ENCODE peak calls at places on chromosomes 6 and 20, in four cellular contexts. One of them, this sample, is unnamed.

GRCh38 chr6:34829137-34829536 is 37.3 kb downstream of the BLTP3A start:
- DNase-seq in tibial artery: no peak
- DNase-seq in dorsolateral prefrontal cortex: no peak
- DNase-seq in AG10803: no peak
- DNase-seq in this sample: no peak

GRCh38 chr20:61118429-61119224 is 133.4 kb upstream of the CDH4 start:
- DNase-seq in AG10803: peak
- DNase-seq in tibial artery: no peak
- DNase-seq in dorsolateral prefrontal cortex: no peak
- DNase-seq in this sample: peak

GRCh38 chr6:143673638-143674037 is 4.1 kb upstream of the PHACTR2 start:
- DNase-seq in tibial artery: no peak
- DNase-seq in AG10803: peak
- DNase-seq in dorsolateral prefrontal cortex: no peak
- DNase-seq in this sample: peak

GRCh38 chr6:134477991-134478635 is 160.2 kb upstream of the SGK1 start:
- DNase-seq in tibial artery: no peak
- DNase-seq in AG10803: peak
- DNase-seq in dorsolateral prefrontal cortex: no peak
- DNase-seq in this sample: peak

GRCh38 chr6:149210376-149210775 is 107.1 kb upstream of the TAB2 start:
- DNase-seq in tibial artery: no peak
- DNase-seq in dorsolateral prefrontal cortex: no peak
- DNase-seq in AG10803: peak
- DNase-seq in this sample: peak

GRCh38 chr6:112038756-112039430 is 15.0 kb upstream of the CCN6 start:
- DNase-seq in tibial artery: no peak
- DNase-seq in AG10803: peak
- DNase-seq in dorsolateral prefrontal cortex: no peak
- DNase-seq in this sample: peak

GRCh38 chr20:10739575-10739974 is 65.8 kb upstream of the JAG1 start:
- DNase-seq in AG10803: peak
- DNase-seq in tibial artery: no peak
- DNase-seq in dorsolateral prefrontal cortex: no peak
- DNase-seq in this sample: no peak

GRCh38 chr6:137451926-137452325 is 42.3 kb downstream of the OLIG3 start:
- DNase-seq in tibial artery: no peak
- DNase-seq in AG10803: peak
- DNase-seq in dorsolateral prefrontal cortex: no peak
- DNase-seq in this sample: peak

GRCh38 chr6:136655251-136656014 is 105.2 kb upstream of the MAP7 start:
- DNase-seq in tibial artery: no peak
- DNase-seq in dorsolateral prefrontal cortex: no peak
- DNase-seq in AG10803: no peak
- DNase-seq in this sample: no peak

GRCh38 chr20:35823937-35824336 is 52.1 kb downstream of the PHF20 start:
- DNase-seq in AG10803: peak
- DNase-seq in dorsolateral prefrontal cortex: no peak
- DNase-seq in tibial artery: no peak
- DNase-seq in this sample: no peak

GRCh38 chr6:7542878-7543394 is 1.5 kb downstream of the DSP start:
- DNase-seq in dorsolateral prefrontal cortex: no peak
- DNase-seq in tibial artery: no peak
- DNase-seq in AG10803: peak
- DNase-seq in this sample: peak

GRCh38 chr20:53343433-53343832 is 250.2 kb downstream of the ZNF217 start:
- DNase-seq in AG10803: no peak
- DNase-seq in dorsolateral prefrontal cortex: no peak
- DNase-seq in tibial artery: no peak
- DNase-seq in this sample: no peak

DNA sequence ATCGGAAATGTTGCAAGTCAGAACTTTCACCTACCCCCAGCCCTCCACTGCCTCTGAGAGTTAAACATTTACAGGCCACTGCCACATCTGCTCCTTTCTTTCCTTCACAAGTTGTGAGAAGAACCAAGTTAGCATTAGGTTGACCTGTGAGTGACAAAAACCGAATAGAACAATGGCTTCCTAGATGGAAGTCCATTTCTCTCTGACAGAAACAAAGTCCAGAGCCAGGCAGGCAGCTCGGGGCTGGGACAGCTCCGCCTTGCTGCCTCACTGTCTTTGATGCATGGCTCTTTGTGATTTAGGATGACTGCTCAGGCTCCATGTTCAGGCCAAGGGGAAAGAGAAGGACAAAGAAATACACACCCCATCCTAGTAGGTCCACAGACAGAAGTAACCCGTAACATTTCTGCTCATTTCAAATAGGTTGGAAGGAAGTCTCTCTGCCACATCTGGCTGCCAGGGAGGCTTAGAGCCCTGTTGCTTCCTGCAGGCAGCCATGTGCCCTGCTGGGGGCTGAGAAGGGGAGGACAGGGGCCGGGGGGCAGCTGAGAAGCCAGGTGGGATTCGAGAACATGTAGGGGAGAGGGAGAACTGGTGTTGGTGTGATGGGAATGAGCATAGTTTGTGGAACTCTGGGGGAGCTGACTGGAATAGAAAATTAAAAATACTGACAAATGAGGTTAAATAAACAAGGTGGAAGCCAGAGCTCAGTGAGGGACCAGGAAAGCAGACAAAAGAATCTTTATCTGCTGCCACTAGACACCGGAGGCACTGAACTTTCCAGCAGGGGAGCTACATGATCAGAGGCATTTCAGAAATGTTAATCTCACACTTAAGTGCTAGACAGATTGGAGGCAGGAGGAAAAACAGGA is 19.5 kb upstream of the IER3 start:
- DNase-seq in tibial artery: no peak
- DNase-seq in AG10803: no peak
- DNase-seq in dorsolateral prefrontal cortex: no peak
- DNase-seq in this sample: no peak
- H3K4me3 ChIP-seq in tibial artery: no peak
- H3K4me3 ChIP-seq in AG10803: no peak
- H3K4me3 ChIP-seq in dorsolateral prefrontal cortex: no peak
- H3K4me3 ChIP-seq in this sample: no peak

GRCh38 chr6:146905313-146905712 is 298.9 kb upstream of the STXBP5 start:
- DNase-seq in AG10803: peak
- DNase-seq in tibial artery: no peak
- DNase-seq in dorsolateral prefrontal cortex: no peak
- DNase-seq in this sample: peak

GRCh38 chr6:146898888-146899227 is 300.1 kb downstream of the ADGB start:
- DNase-seq in tibial artery: no peak
- DNase-seq in AG10803: no peak
- DNase-seq in dorsolateral prefrontal cortex: no peak
- DNase-seq in this sample: no peak

GRCh38 chr6:146904596-146904995 is 299.6 kb upstream of the STXBP5 start:
- DNase-seq in dorsolateral prefrontal cortex: no peak
- DNase-seq in AG10803: peak
- DNase-seq in tibial artery: no peak
- DNase-seq in this sample: no peak

GRCh38 chr6:146902846-146903245 is 301.4 kb upstream of the STXBP5 start:
- DNase-seq in tibial artery: no peak
- DNase-seq in dorsolateral prefrontal cortex: no peak
- DNase-seq in AG10803: peak
- DNase-seq in this sample: no peak

DNA sequence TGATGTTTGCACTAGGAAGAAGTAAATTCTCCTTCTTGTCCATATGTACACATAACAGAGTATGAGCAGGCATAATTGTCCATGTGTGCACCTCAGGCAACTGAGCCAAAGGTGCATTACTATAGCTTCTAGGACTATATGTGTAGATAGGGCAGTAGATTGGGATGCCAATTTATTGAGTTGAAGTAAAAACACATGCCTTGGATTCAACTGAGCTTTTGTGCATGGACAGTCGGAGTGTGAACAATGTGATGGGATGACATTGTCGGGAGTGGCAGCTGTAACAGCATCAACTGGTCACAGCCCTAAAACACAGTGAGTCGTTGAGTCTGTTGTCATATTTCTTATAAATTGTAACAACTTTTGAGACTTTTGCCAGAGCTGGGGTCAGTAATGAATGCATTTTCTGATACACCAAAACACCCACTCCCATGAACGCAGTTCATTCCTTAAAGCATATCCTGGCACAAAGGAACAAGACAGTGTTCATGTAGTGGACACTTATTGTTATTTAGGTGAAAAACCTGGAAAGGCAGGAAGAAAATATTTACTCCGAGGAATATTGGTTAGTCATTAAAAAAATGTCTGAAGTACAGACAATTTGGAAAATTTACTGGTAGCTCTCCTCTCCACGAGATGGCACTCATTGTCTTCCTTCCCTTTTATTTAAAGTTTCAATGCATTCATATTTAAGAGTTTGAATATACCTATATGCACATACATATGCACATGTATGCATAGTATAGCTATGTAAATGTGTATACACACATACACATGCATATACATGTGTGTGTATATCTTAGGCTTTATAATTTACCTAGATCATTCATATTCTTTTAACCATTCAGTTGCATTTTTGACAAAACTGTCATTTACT is 302.0 kb upstream of the STXBP5 start:
- DNase-seq in dorsolateral prefrontal cortex: no peak
- DNase-seq in tibial artery: no peak
- DNase-seq in AG10803: no peak
- DNase-seq in this sample: peak
- TF ChIP-seq CTCF in dorsolateral prefrontal cortex: no peak
- TF ChIP-seq CTCF in tibial artery: no peak
- TF ChIP-seq CTCF in AG10803: peak
- TF ChIP-seq CTCF in this sample: peak

DNA sequence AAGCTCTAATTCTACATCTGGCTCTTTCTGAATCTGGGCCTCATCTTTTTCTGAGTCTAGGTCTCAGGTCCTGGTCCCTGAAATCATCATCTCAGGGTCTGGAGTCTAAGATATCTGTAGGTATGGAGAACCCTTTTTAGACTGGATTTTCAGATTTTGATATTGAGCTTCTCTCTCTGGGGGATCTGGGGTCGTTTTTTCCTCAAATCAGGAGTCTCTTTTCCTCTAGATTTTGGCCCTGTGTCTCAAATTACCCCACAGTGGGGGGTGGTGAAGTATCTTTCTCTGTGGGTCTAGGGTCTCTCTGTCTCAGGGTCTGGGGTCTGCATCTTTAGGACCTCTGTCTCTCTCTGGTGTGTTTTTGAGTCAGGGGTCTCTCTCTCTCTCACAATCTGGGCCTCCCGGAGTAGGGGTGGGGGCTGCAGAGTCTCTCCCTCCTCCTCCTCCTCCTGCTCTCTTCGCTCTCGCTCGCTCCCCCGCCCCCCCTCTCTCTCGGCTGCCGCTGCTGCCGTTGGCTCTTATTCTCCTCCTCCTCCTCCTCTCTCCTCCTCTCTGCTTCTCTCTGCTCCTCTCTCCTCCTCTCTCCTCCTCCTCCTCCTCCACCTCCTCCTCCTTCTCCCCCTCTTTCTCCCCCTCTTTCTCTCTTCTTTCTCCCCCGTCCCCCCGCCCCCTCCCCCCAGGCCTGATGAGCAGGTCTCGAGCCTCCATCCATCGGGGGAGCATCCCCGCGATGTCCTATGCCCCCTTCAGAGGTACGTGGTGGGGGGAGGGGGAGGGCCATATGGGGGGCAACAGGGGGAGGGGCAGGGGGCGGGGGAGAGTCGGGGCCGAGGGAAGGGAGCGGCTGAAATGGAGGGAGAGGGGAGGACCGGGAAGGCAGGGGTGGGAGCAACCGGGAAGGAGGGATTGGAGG is at the start of gene SYNGAP1:
- DNase-seq in tibial artery: peak
- DNase-seq in dorsolateral prefrontal cortex: no peak
- DNase-seq in AG10803: peak
- DNase-seq in this sample: peak
- H3K4me3 ChIP-seq in tibial artery: peak
- H3K4me3 ChIP-seq in dorsolateral prefrontal cortex: peak
- H3K4me3 ChIP-seq in AG10803: peak
- H3K4me3 ChIP-seq in this sample: peak

GRCh38 chr6:6395581-6396197 is 75.2 kb upstream of the F13A1 start:
- DNase-seq in AG10803: no peak
- DNase-seq in dorsolateral prefrontal cortex: no peak
- DNase-seq in tibial artery: no peak
- DNase-seq in this sample: no peak
- TF ChIP-seq CTCF in AG10803: no peak
- TF ChIP-seq CTCF in dorsolateral prefrontal cortex: no peak
- TF ChIP-seq CTCF in tibial artery: no peak
- TF ChIP-seq CTCF in this sample: no peak